ENCODE peak calls at places on chromosomes 7 and 10, in six cellular contexts. P, A, H, I, L and B are unnamed samples.

GRCh38 chr7:150397376-150398107 is 18.4 kb downstream of the ZNF775 start:
- DNase-seq in P (no peak), A (no peak), H (no peak), I (no peak), L (no peak), B (no peak)

GRCh38 chr7:17968791-17969715 is 28.8 kb upstream of the SNX13 start:
- DNase-seq in P (no peak), A (no peak), H (no peak), I (no peak), L (no peak), B (no peak)

GRCh38 chr10:116825901-116826300 is 23.4 kb upstream of the ENO4 start:
- DNase-seq in P (no peak), A (no peak), H (no peak), I (no peak), L (no peak), B (no peak)

GRCh38 chr7:19117870-19118608 is 603 bp upstream of the TWIST1 start:
- DNase-seq in P (no peak), A (no peak), H (no peak), I (no peak), L (no peak), B (peak)

GRCh38 chr10:122485670-122486069 is 24.3 kb downstream of the HTRA1 start:
- DNase-seq in P (no peak), A (no peak), H (no peak), I (no peak), L (no peak), B (no peak)

GRCh38 chr10:18713077-18713476 is 53.8 kb downstream of the ARL5B start:
- DNase-seq in P (peak), A (no peak), H (peak), I (no peak), L (peak), B (peak)

GRCh38 chr10:71219918-71220688 is 7.7 kb downstream of the UNC5B start:
- DNase-seq in P (no peak), A (no peak), H (no peak), I (no peak), L (no peak), B (no peak)

GRCh38 chr7:80923211-80923612 is 4.4 kb upstream of the SEMA3C start:
- DNase-seq in P (peak), A (no peak), H (no peak), I (no peak), L (no peak), B (no peak)